ENCODE peak calls at places on chromosome 4, in nine cellular contexts. B, Q, A, W, X, N, P, I and J are unnamed samples.

GRCh38 chr4:147479817-147480216 is 1.1 kb upstream of the EDNRA start:
- DNase-seq in B (no peak), Q (no peak), A (peak; percentile 47), W (no peak), X (peak; percentile 71), N (no peak), P (no peak), I (no peak), J (peak; percentile 88)

GRCh38 chr4:105002278-105002677 is 144.4 kb upstream of the TET2 start:
- DNase-seq in B (no peak), Q (no peak), A (no peak), W (no peak), X (no peak), N (no peak), P (no peak), I (no peak), J (no peak)

GRCh38 chr4:14701896-14702295 is 300.4 kb upstream of the CPEB2 start:
- DNase-seq in B (no peak), Q (no peak), A (no peak), W (peak; percentile 89), X (no peak), N (no peak), P (no peak), I (no peak), J (no peak)

GRCh38 chr4:186651624-186652023 is 72.0 kb downstream of the FAT1 start:
- DNase-seq in B (peak; percentile 62), Q (no peak), A (no peak), W (peak; percentile 82), X (peak; percentile 59), N (no peak), P (peak; percentile 67), I (no peak), J (peak; percentile 72)

GRCh38 chr4:41281038-41281634 is 24.4 kb downstream of the UCHL1 start:
- DNase-seq in B (no peak), Q (no peak), A (peak; percentile 77), W (no peak), X (peak; percentile 30), N (peak; percentile 26), P (peak; percentile 64), I (peak; percentile 84), J (peak; percentile 69)

GRCh38 chr4:38119663-38120374 is 159.6 kb downstream of the PTTG2 start:
- DNase-seq in B (no peak), Q (no peak), A (peak; percentile 88), W (no peak), X (no peak), N (no peak), P (peak; percentile 46), I (peak; percentile 48), J (peak; percentile 82)

GRCh38 chr4:95432466-95432865 is 116.3 kb downstream of the UNC5C start:
- DNase-seq in B (no peak), Q (no peak), A (no peak), W (no peak), X (no peak), N (no peak), P (no peak), I (no peak), J (no peak)

GRCh38 chr4:3747582-3747906 is 18.6 kb upstream of the ADRA2C start:
- DNase-seq in B (no peak), Q (no peak), A (no peak), W (no peak), X (no peak), N (no peak), P (peak; percentile 48), I (no peak), J (no peak)

GRCh38 chr4:56618734-56619133 is 62.4 kb downstream of the HOPX start:
- DNase-seq in B (no peak), Q (no peak), A (no peak), W (no peak), X (no peak), N (no peak), P (no peak), I (peak; percentile 29), J (no peak)

GRCh38 chr4:108030332-108030731 is 40.6 kb downstream of the HADH start:
- DNase-seq in B (no peak), Q (no peak), A (peak; percentile 76), W (no peak), X (no peak), N (peak; percentile 7), P (peak; percentile 38), I (peak; percentile 40), J (peak; percentile 78)

GRCh38 chr4:110211007-110211769 is 12.8 kb upstream of the ELOVL6 start:
- DNase-seq in B (no peak), Q (no peak), A (peak; percentile 63), W (no peak), X (no peak), N (no peak), P (peak; percentile 22), I (peak; percentile 56), J (no peak)

GRCh38 chr4:951594-952468 is 19.6 kb downstream of the TMEM175 start:
- DNase-seq in B (peak; percentile 43), Q (no peak), A (no peak), W (no peak), X (peak; percentile 13), N (no peak), P (no peak), I (peak; percentile 33), J (no peak)

GRCh38 chr4:187840814-187841213 is 154.8 kb upstream of the ZFP42 start:
- DNase-seq in B (no peak), Q (no peak), A (peak; percentile 73), W (no peak), X (no peak), N (no peak), P (no peak), I (no peak), J (peak; percentile 31)

GRCh38 chr4:2714071-2714770 is 41.9 kb downstream of the TNIP2 start:
- DNase-seq in B (peak; percentile 52), Q (no peak), A (peak; percentile 71), W (no peak), X (no peak), N (no peak), P (no peak), I (peak; percentile 62), J (peak; percentile 87)

GRCh38 chr4:138749303-138749702 is 266.3 kb upstream of the NOCT start:
- DNase-seq in B (no peak), Q (no peak), A (peak; percentile 90), W (no peak), X (no peak), N (no peak), P (no peak), I (no peak), J (peak; percentile 58)

GRCh38 chr4:3225946-3226345 is 23.0 kb upstream of the MSANTD1 start:
- DNase-seq in B (no peak), Q (no peak), A (no peak), W (no peak), X (no peak), N (no peak), P (peak; percentile 40), I (no peak), J (no peak)

GRCh38 chr4:52943644-52944043 is 81.5 kb downstream of the RASL11B start:
- DNase-seq in B (no peak), Q (no peak), A (no peak), W (no peak), X (no peak), N (no peak), P (no peak), I (no peak), J (no peak)

GRCh38 chr4:180587379-180587778 is 1655.8 kb upstream of the TENM3 start:
- DNase-seq in B (no peak), Q (no peak), A (no peak), W (no peak), X (no peak), N (no peak), P (no peak), I (no peak), J (no peak)

GRCh38 chr4:159308571-159309340 is 205.9 kb downstream of the RAPGEF2 start:
- DNase-seq in B (no peak), Q (no peak), A (peak; percentile 62), W (no peak), X (no peak), N (no peak), P (no peak), I (no peak), J (no peak)

GRCh38 chr4:44791842-44792241 is 65.5 kb upstream of the GNPDA2 start:
- DNase-seq in B (no peak), Q (no peak), A (no peak), W (no peak), X (no peak), N (no peak), P (no peak), I (no peak), J (no peak)

GRCh38 chr4:35730414-35730813 is 513.9 kb downstream of the ARAP2 start:
- DNase-seq in B (no peak), Q (no peak), A (no peak), W (no peak), X (no peak), N (no peak), P (no peak), I (no peak), J (no peak)

GRCh38 chr4:42280327-42281095 is 116.8 kb upstream of the SHISA3 start:
- DNase-seq in B (no peak), Q (no peak), A (peak; percentile 21), W (no peak), X (no peak), N (no peak), P (no peak), I (peak; percentile 58), J (peak; percentile 31)

GRCh38 chr4:145731026-145731425 is 51.1 kb downstream of the C4orf51 start:
- DNase-seq in B (no peak), Q (no peak), A (peak; percentile 90), W (peak; percentile 76), X (no peak), N (no peak), P (no peak), I (no peak), J (no peak)
- H3K27ac ChIP-seq in B (no peak overlapping the region), Q (no peak overlapping the region), A (no peak overlapping the region), W (peak overlapping the region; percentile 96), X (no peak overlapping the region), N (no peak overlapping the region), P (no peak overlapping the region), I (no peak overlapping the region), J (no peak overlapping the region)

DNA sequence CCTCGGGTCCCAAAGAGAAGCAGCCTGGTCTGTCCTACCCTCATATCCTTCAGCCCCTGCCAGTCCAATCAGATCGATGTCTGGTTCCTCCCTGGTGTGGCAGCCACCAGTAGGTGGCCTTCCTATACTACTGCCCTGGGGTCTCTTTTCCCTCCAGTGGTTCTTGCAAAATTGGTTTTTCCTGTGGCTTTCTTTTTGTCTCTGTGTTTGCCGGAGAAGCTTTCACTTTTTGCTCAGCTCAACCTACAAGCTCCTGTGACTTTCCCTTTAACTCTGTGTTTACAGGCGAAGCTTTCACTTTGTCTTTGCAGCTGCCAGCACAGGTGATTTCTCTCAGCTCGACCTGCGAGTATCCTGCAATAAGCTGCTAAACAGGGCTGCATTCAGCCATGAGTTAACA is 46.8 kb downstream of the UGT2A3 start:
- DNase-seq in B (no peak), Q (no peak), A (no peak), W (no peak), X (no peak), N (no peak), P (no peak), I (no peak), J (no peak)
- TF ChIP-seq CTCF in B (no peak), Q (no peak), A (no peak), W (no peak), X (no peak), N (no peak), P (no peak), I (peak; percentile 25), J (peak; percentile 44)

GRCh38 chr4:181619651-181620050 is 623.6 kb upstream of the TENM3 start:
- DNase-seq in B (no peak), Q (no peak), A (no peak), W (no peak), X (no peak), N (no peak), P (no peak), I (no peak), J (no peak)
- H3K4me3 ChIP-seq in B (no peak overlapping the region), Q (no peak overlapping the region), A (no peak overlapping the region), W (no peak overlapping the region), X (no peak overlapping the region), N (no peak overlapping the region), P (no peak overlapping the region), I (no peak overlapping the region), J (no peak overlapping the region)

GRCh38 chr4:141933978-141934377 is 297.6 kb downstream of the IL15 start:
- DNase-seq in B (no peak), Q (no peak), A (peak; percentile 10), W (no peak), X (no peak), N (no peak), P (no peak), I (no peak), J (no peak)
- H3K27ac ChIP-seq in B (no peak overlapping the region), Q (no peak overlapping the region), A (no peak overlapping the region), W (no peak overlapping the region), X (no peak overlapping the region), N (no peak overlapping the region), P (no peak overlapping the region), I (no peak overlapping the region), J (no peak overlapping the region)